ENCODE peak calls at places on chromosomes 5 and 9, in eight cellular contexts. One of them, this sample, is unnamed.

GRCh38 chr9:113568081-113568435 is 104.5 kb downstream of the RGS3 start:
- DNase-seq in GM10248: no peak
- DNase-seq in activated B cell treated with CpG ODN at 0.5 μM for 24 hours: no peak
- DNase-seq in PC-3: no peak
- DNase-seq in AG08396: no peak
- DNase-seq in Calu3: no peak
- DNase-seq in iPS-NIHi11: no peak
- DNase-seq in H9: no peak
- DNase-seq in this sample: no peak

GRCh38 chr5:157993201-157993600 is 134.3 kb upstream of the CLINT1 start:
- DNase-seq in H9: no peak
- DNase-seq in PC-3: no peak
- DNase-seq in iPS-NIHi11: no peak
- DNase-seq in GM10248: no peak
- DNase-seq in Calu3: no peak
- DNase-seq in AG08396: no peak
- DNase-seq in activated B cell treated with CpG ODN at 0.5 μM for 24 hours: no peak
- DNase-seq in this sample: no peak

GRCh38 chr9:37271679-37272078 is 150.8 kb upstream of the GRHPR start:
- DNase-seq in GM10248: no peak
- DNase-seq in PC-3: no peak
- DNase-seq in iPS-NIHi11: no peak
- DNase-seq in H9: no peak
- DNase-seq in Calu3: no peak
- DNase-seq in activated B cell treated with CpG ODN at 0.5 μM for 24 hours: no peak
- DNase-seq in AG08396: no peak
- DNase-seq in this sample: no peak

GRCh38 chr5:68884893-68885292 is 208.9 kb upstream of the SLC30A5 start:
- DNase-seq in AG08396: no peak
- DNase-seq in GM10248: no peak
- DNase-seq in iPS-NIHi11: peak; percentile 20
- DNase-seq in activated B cell treated with CpG ODN at 0.5 μM for 24 hours: no peak
- DNase-seq in Calu3: no peak
- DNase-seq in PC-3: peak; percentile 48
- DNase-seq in H9: no peak
- DNase-seq in this sample: peak; percentile 26

GRCh38 chr5:38285226-38285625 is 26.9 kb downstream of the EGFLAM start:
- DNase-seq in AG08396: no peak
- DNase-seq in H9: no peak
- DNase-seq in iPS-NIHi11: no peak
- DNase-seq in GM10248: no peak
- DNase-seq in activated B cell treated with CpG ODN at 0.5 μM for 24 hours: no peak
- DNase-seq in PC-3: no peak
- DNase-seq in Calu3: no peak
- DNase-seq in this sample: no peak

GRCh38 chr5:179115307-179115706 is 55.1 kb downstream of the ZNF354C start:
- DNase-seq in H9: no peak
- DNase-seq in AG08396: peak; percentile 2
- DNase-seq in activated B cell treated with CpG ODN at 0.5 μM for 24 hours: no peak
- DNase-seq in iPS-NIHi11: no peak
- DNase-seq in PC-3: no peak
- DNase-seq in Calu3: no peak
- DNase-seq in GM10248: no peak
- DNase-seq in this sample: no peak

GRCh38 chr5:85452322-85453025 is 1067.8 kb upstream of the EDIL3 start:
- DNase-seq in GM10248: no peak
- DNase-seq in AG08396: no peak
- DNase-seq in H9: no peak
- DNase-seq in iPS-NIHi11: no peak
- DNase-seq in activated B cell treated with CpG ODN at 0.5 μM for 24 hours: no peak
- DNase-seq in PC-3: peak; percentile 9
- DNase-seq in Calu3: no peak
- DNase-seq in this sample: no peak

GRCh38 chr5:140219068-140219971 is 44.3 kb downstream of the CYSTM1 start:
- DNase-seq in H9: no peak
- DNase-seq in GM10248: no peak
- DNase-seq in Calu3: no peak
- DNase-seq in iPS-NIHi11: no peak
- DNase-seq in PC-3: no peak
- DNase-seq in AG08396: no peak
- DNase-seq in activated B cell treated with CpG ODN at 0.5 μM for 24 hours: no peak
- DNase-seq in this sample: no peak

GRCh38 chr5:177336112-177336511 is 15.4 kb downstream of the LMAN2 start:
- DNase-seq in PC-3: peak; percentile 53
- DNase-seq in Calu3: peak; percentile 63
- DNase-seq in AG08396: peak; percentile 43
- DNase-seq in GM10248: no peak
- DNase-seq in H9: peak; percentile 54
- DNase-seq in activated B cell treated with CpG ODN at 0.5 μM for 24 hours: no peak
- DNase-seq in iPS-NIHi11: no peak
- DNase-seq in this sample: peak; percentile 64

GRCh38 chr9:132411091-132411508 is 1.1 kb downstream of the CFAP77 start:
- DNase-seq in PC-3: peak; percentile 73
- DNase-seq in iPS-NIHi11: peak; percentile 79
- DNase-seq in Calu3: peak; percentile 73
- DNase-seq in AG08396: peak; percentile 40
- DNase-seq in GM10248: peak; percentile 75
- DNase-seq in activated B cell treated with CpG ODN at 0.5 μM for 24 hours: peak; percentile 62
- DNase-seq in H9: peak; percentile 91
- DNase-seq in this sample: peak; percentile 92

GRCh38 chr9:93057703-93058356 is 671 bp upstream of the SUSD3 start:
- DNase-seq in GM10248: no peak
- DNase-seq in H9: no peak
- DNase-seq in iPS-NIHi11: no peak
- DNase-seq in AG08396: no peak
- DNase-seq in PC-3: no peak
- DNase-seq in Calu3: no peak
- DNase-seq in activated B cell treated with CpG ODN at 0.5 μM for 24 hours: peak; percentile 39
- DNase-seq in this sample: peak; percentile 64